ENCODE peak calls at places on chromosomes 6 and 20, in five cellular contexts. E is CD4-positive, alpha-beta T cell; F is endothelial cell; J is ovary; S is H9. H is an unnamed sample.

GRCh38 chr6:79718509-79719247 is 87.5 kb downstream of the SH3BGRL2 start:
- DNase-seq in J (no peak), S (no peak), F (no peak), E (no peak), H (no peak)

GRCh38 chr6:107600936-107601335 is 111.0 kb downstream of the SOBP start:
- DNase-seq in S (peak; percentile 58), J (peak; percentile 39), E (no peak), F (peak; percentile 26), H (no peak)

GRCh38 chr6:154805288-154805911 is 72.2 kb downstream of the SCAF8 start:
- DNase-seq in S (no peak), J (no peak), E (no peak), F (no peak), H (no peak)

GRCh38 chr6:26575494-26575939 is 21.2 kb upstream of the ABT1 start:
- DNase-seq in F (no peak), S (peak; percentile 48), E (no peak), J (no peak), H (no peak)

GRCh38 chr6:156844089-156844488 is 66.9 kb downstream of the ARID1B start:
- DNase-seq in F (no peak), S (no peak), J (no peak), E (no peak), H (no peak)

GRCh38 chr20:41352666-41353065 is 12.0 kb downstream of the LPIN3 start:
- DNase-seq in S (no peak), J (no peak), E (no peak), F (no peak), H (no peak)

GRCh38 chr6:66675906-66676305 is 968.9 kb upstream of the EYS start:
- DNase-seq in E (no peak), S (no peak), J (no peak), F (no peak), H (no peak)

GRCh38 chr6:42125231-42125630 is 17.2 kb downstream of the C6orf132 start:
- DNase-seq in J (no peak), F (no peak), E (no peak), S (no peak), H (no peak)

GRCh38 chr20:43699941-43700565 is 26.7 kb downstream of the GTSF1L start:
- DNase-seq in S (no peak), E (no peak), F (no peak), J (no peak), H (no peak)

GRCh38 chr6:39724787-39725631 is at the start of gene KIF6:
- DNase-seq in E (peak; percentile 68), F (peak; percentile 86), J (peak; percentile 92), S (peak; percentile 96), H (peak; percentile 72)

GRCh38 chr6:1701668-1702353 is 92.1 kb downstream of the FOXC1 start:
- DNase-seq in J (no peak), F (no peak), E (no peak), S (no peak), H (no peak)

GRCh38 chr20:51404297-51405060 is 138.0 kb downstream of the NFATC2 start:
- DNase-seq in S (peak; percentile 29), F (no peak), J (no peak), E (peak; percentile 76), H (no peak)

GRCh38 chr6:145020114-145020513 is 715.2 kb downstream of the EPM2A start:
- DNase-seq in E (no peak), J (no peak), F (no peak), S (no peak), H (no peak)

GRCh38 chr6:111485316-111485715 is 2.3 kb upstream of the REV3L start:
- DNase-seq in E (no peak), S (no peak), J (no peak), F (no peak), H (no peak)

GRCh38 chr20:63490416-63490815 is 8.5 kb downstream of the EEF1A2 start:
- DNase-seq in S (peak; percentile 20), F (no peak), J (no peak), E (no peak), H (no peak)

GRCh38 chr6:168713839-168714238 is 272.9 kb downstream of the SMOC2 start:
- DNase-seq in F (peak; percentile 14), S (no peak), J (no peak), E (no peak), H (no peak)

GRCh38 chr6:7559651-7560385 is 18.3 kb downstream of the DSP start:
- DNase-seq in F (no peak), S (no peak), E (no peak), J (no peak), H (no peak)

GRCh38 chr6:41100871-41101287 is 28.1 kb downstream of the NFYA start:
- DNase-seq in S (peak; percentile 97), E (no peak), J (peak; percentile 18), F (peak; percentile 85), H (no peak)

GRCh38 chr6:96301781-96302180 is 219.8 kb upstream of the UFL1 start:
- DNase-seq in F (no peak), J (no peak), S (no peak), E (no peak), H (no peak)

GRCh38 chr20:46979603-46980241 is 85.1 kb downstream of the EYA2 start:
- DNase-seq in E (no peak), S (no peak), J (no peak), F (no peak), H (no peak)

GRCh38 chr20:47411161-47411560 is 54.7 kb upstream of the ZMYND8 start:
- DNase-seq in J (no peak), S (no peak), F (no peak), E (no peak), H (no peak)

GRCh38 chr20:46688151-46689081 is 828 bp downstream of the TP53RK start:
- DNase-seq in F (no peak), J (no peak), E (no peak), S (no peak), H (no peak)

GRCh38 chr6:132752255-132752654 is 5.4 kb downstream of the VNN2 start:
- DNase-seq in S (no peak), J (no peak), E (no peak), F (no peak), H (no peak)

H was measured in omental fat pad.